ENCODE peak calls at places on chromosomes 3 and 15, in seven cellular contexts. B is GM03348; M is central memory CD4-positive, alpha-beta T cell; N is breast epithelium; X is uterus; I is K562; U is left ventricle myocardium inferior. L is an unnamed sample.

GRCh38 chr3:37086918-37087317 is 87.5 kb downstream of the LRRFIP2 start:
- DNase-seq in U (no peak), B (no peak), N (no peak), X (no peak), I (no peak), M (no peak), L (no peak)

GRCh38 chr3:172595648-172596393 is 72.6 kb upstream of the TNFSF10 start:
- DNase-seq in U (no peak), N (no peak), M (peak; percentile 62), B (peak; percentile 75), I (peak; percentile 33), X (peak; percentile 49), L (no peak)

GRCh38 chr3:109804697-109805096 is 467.4 kb upstream of the DPPA4 start:
- DNase-seq in B (no peak), U (no peak), X (no peak), M (peak; percentile 31), I (no peak), N (no peak), L (no peak)

GRCh38 chr3:181719298-181719859 is 7.7 kb downstream of the SOX2 start:
- DNase-seq in I (no peak), N (no peak), M (no peak), B (no peak), X (no peak), U (no peak), L (no peak)

GRCh38 chr3:141384157-141384556 is 15.9 kb downstream of the ZBTB38 start:
- DNase-seq in I (no peak), M (no peak), X (no peak), N (no peak), B (no peak), U (no peak), L (no peak)

GRCh38 chr15:52730163-52730562 is 51.0 kb upstream of the ATOSA start:
- DNase-seq in N (no peak), U (no peak), X (no peak), M (peak; percentile 65), B (no peak), I (no peak), L (no peak)

GRCh38 chr3:6644070-6644929 is 216.6 kb upstream of the GRM7 start:
- DNase-seq in I (no peak), M (no peak), X (no peak), B (no peak), U (no peak), N (no peak), L (no peak)

GRCh38 chr15:32855942-32856341 is 138.1 kb downstream of the GREM1 start:
- DNase-seq in M (no peak), B (peak; percentile 73), N (no peak), I (no peak), U (no peak), X (no peak), L (no peak)

GRCh38 chr15:40002295-40002694 is 36.7 kb downstream of the SRP14 start:
- DNase-seq in M (no peak), U (no peak), I (no peak), N (no peak), X (no peak), B (no peak), L (no peak)

L was measured in ecto neural progenitor cell.